ENCODE peak calls at places on chromosomes 2 and 18, in four cellular contexts. One of them, this sample, is unnamed.
A peak's percentile ranks its signal among the peaks of the same experiment; 100 is the strongest.

GRCh38 chr2:63272560-63272959 is 221.9 kb downstream of the OTX1 start:
- ATAC-seq in gastrocnemius medialis: no peak
- ATAC-seq in activated T-cell treated with anti-CD3 and anti-CD28 coated beads, Interleukin-2, amount 50 U/mL, for 72 hours: no peak
- ATAC-seq in PC-3: no peak
- ATAC-seq in this sample: no peak

GRCh38 chr18:6558770-6559169 is 144.1 kb upstream of the L3MBTL4 start:
- ATAC-seq in gastrocnemius medialis: no peak
- ATAC-seq in activated T-cell treated with anti-CD3 and anti-CD28 coated beads, Interleukin-2, amount 50 U/mL, for 72 hours: no peak
- ATAC-seq in PC-3: no peak
- ATAC-seq in this sample: no peak

GRCh38 chr2:175309799-175310198 is 128.3 kb upstream of the ATP5MC3 start:
- ATAC-seq in gastrocnemius medialis: no peak
- ATAC-seq in activated T-cell treated with anti-CD3 and anti-CD28 coated beads, Interleukin-2, amount 50 U/mL, for 72 hours: no peak
- ATAC-seq in PC-3: peak; percentile 81
- ATAC-seq in this sample: no peak

GRCh38 chr2:102064679-102065674 is 73.2 kb downstream of the IL1R2 start:
- ATAC-seq in gastrocnemius medialis: peak; percentile 40
- ATAC-seq in activated T-cell treated with anti-CD3 and anti-CD28 coated beads, Interleukin-2, amount 50 U/mL, for 72 hours: no peak
- ATAC-seq in PC-3: no peak
- ATAC-seq in this sample: no peak

GRCh38 chr2:168722592-168722991 is 79.8 kb upstream of the NOSTRIN start:
- ATAC-seq in gastrocnemius medialis: peak; percentile 83
- ATAC-seq in activated T-cell treated with anti-CD3 and anti-CD28 coated beads, Interleukin-2, amount 50 U/mL, for 72 hours: no peak
- ATAC-seq in PC-3: peak; percentile 83
- ATAC-seq in this sample: no peak

GRCh38 chr2:207930747-207931146 is 94.6 kb downstream of the PLEKHM3 start:
- ATAC-seq in gastrocnemius medialis: no peak
- ATAC-seq in activated T-cell treated with anti-CD3 and anti-CD28 coated beads, Interleukin-2, amount 50 U/mL, for 72 hours: no peak
- ATAC-seq in PC-3: peak; percentile 91
- ATAC-seq in this sample: peak; percentile 35

GRCh38 chr2:130791617-130791939 is 36.2 kb downstream of the AMER3 start:
- ATAC-seq in gastrocnemius medialis: no peak
- ATAC-seq in activated T-cell treated with anti-CD3 and anti-CD28 coated beads, Interleukin-2, amount 50 U/mL, for 72 hours: no peak
- ATAC-seq in PC-3: no peak
- ATAC-seq in this sample: no peak

GRCh38 chr2:108893277-108893676 is 95.7 kb downstream of the EDAR start:
- ATAC-seq in gastrocnemius medialis: no peak
- ATAC-seq in activated T-cell treated with anti-CD3 and anti-CD28 coated beads, Interleukin-2, amount 50 U/mL, for 72 hours: no peak
- ATAC-seq in PC-3: peak; percentile 58
- ATAC-seq in this sample: no peak

GRCh38 chr2:223797811-223798721 is 39.3 kb downstream of the AP1S3 start:
- ATAC-seq in gastrocnemius medialis: no peak
- ATAC-seq in activated T-cell treated with anti-CD3 and anti-CD28 coated beads, Interleukin-2, amount 50 U/mL, for 72 hours: no peak
- ATAC-seq in PC-3: peak; percentile 13
- ATAC-seq in this sample: peak; percentile 36

GRCh38 chr2:214676421-214677089 is 132.9 kb downstream of the BARD1 start:
- ATAC-seq in gastrocnemius medialis: no peak
- ATAC-seq in activated T-cell treated with anti-CD3 and anti-CD28 coated beads, Interleukin-2, amount 50 U/mL, for 72 hours: peak; percentile 50
- ATAC-seq in PC-3: peak; percentile 91
- ATAC-seq in this sample: no peak

GRCh38 chr18:26406854-26407517 is 141.4 kb downstream of the KCTD1 start:
- ATAC-seq in gastrocnemius medialis: no peak
- ATAC-seq in activated T-cell treated with anti-CD3 and anti-CD28 coated beads, Interleukin-2, amount 50 U/mL, for 72 hours: no peak
- ATAC-seq in PC-3: no peak
- ATAC-seq in this sample: no peak

GRCh38 chr18:42030586-42031182 is 75.7 kb downstream of the PIK3C3 start:
- ATAC-seq in gastrocnemius medialis: no peak
- ATAC-seq in activated T-cell treated with anti-CD3 and anti-CD28 coated beads, Interleukin-2, amount 50 U/mL, for 72 hours: no peak
- ATAC-seq in PC-3: no peak
- ATAC-seq in this sample: no peak

GRCh38 chr18:13289501-13290205 is 71.1 kb downstream of the LDLRAD4 start:
- ATAC-seq in gastrocnemius medialis: no peak
- ATAC-seq in activated T-cell treated with anti-CD3 and anti-CD28 coated beads, Interleukin-2, amount 50 U/mL, for 72 hours: peak; percentile 23
- ATAC-seq in PC-3: no peak
- ATAC-seq in this sample: no peak

GRCh38 chr18:32707153-32707552 is 65.7 kb downstream of the KLHL14 start:
- ATAC-seq in gastrocnemius medialis: no peak
- ATAC-seq in activated T-cell treated with anti-CD3 and anti-CD28 coated beads, Interleukin-2, amount 50 U/mL, for 72 hours: no peak
- ATAC-seq in PC-3: no peak
- ATAC-seq in this sample: no peak

GRCh38 chr2:177106212-177106611 is 106.4 kb upstream of the HNRNPA3 start:
- ATAC-seq in gastrocnemius medialis: no peak
- ATAC-seq in activated T-cell treated with anti-CD3 and anti-CD28 coated beads, Interleukin-2, amount 50 U/mL, for 72 hours: peak; percentile 36
- ATAC-seq in PC-3: peak; percentile 73
- ATAC-seq in this sample: no peak

GRCh38 chr2:30351087-30351486 is 96.0 kb upstream of the LCLAT1 start:
- ATAC-seq in gastrocnemius medialis: no peak
- ATAC-seq in activated T-cell treated with anti-CD3 and anti-CD28 coated beads, Interleukin-2, amount 50 U/mL, for 72 hours: no peak
- ATAC-seq in PC-3: no peak
- ATAC-seq in this sample: no peak

GRCh38 chr2:216690451-216691209 is 4.7 kb downstream of the IGFBP5 start:
- ATAC-seq in gastrocnemius medialis: no peak
- ATAC-seq in activated T-cell treated with anti-CD3 and anti-CD28 coated beads, Interleukin-2, amount 50 U/mL, for 72 hours: no peak
- ATAC-seq in PC-3: no peak
- ATAC-seq in this sample: no peak

GRCh38 chr18:490624-491023 is 9.9 kb downstream of the COLEC12 start:
- ATAC-seq in gastrocnemius medialis: no peak
- ATAC-seq in activated T-cell treated with anti-CD3 and anti-CD28 coated beads, Interleukin-2, amount 50 U/mL, for 72 hours: no peak
- ATAC-seq in PC-3: no peak
- ATAC-seq in this sample: no peak

GRCh38 chr2:79960035-79960725 is 344.4 kb downstream of the LRRTM1 start:
- ATAC-seq in gastrocnemius medialis: no peak
- ATAC-seq in activated T-cell treated with anti-CD3 and anti-CD28 coated beads, Interleukin-2, amount 50 U/mL, for 72 hours: no peak
- ATAC-seq in PC-3: no peak
- ATAC-seq in this sample: no peak

This sample was measured in esophagus mucosa.